ENCODE peak calls at places on chromosomes 6 and 20, in four cellular contexts. Z is astrocyte of the cerebellum, Q is lung, J is GM23248. H is an unnamed sample.

GRCh38 chr20:1686151-1686748 is 28.7 kb upstream of the SIRPG start:
- DNase-seq in Q (no peak), Z (no peak), J (no peak), H (no peak)

GRCh38 chr6:9984607-9985006 is 430.3 kb downstream of the TFAP2A start:
- DNase-seq in J (no peak), Z (no peak), Q (no peak), H (no peak)

GRCh38 chr6:14827366-14827765 is 418.5 kb upstream of the JARID2 start:
- DNase-seq in Q (no peak), Z (no peak), J (no peak), H (no peak)

GRCh38 chr20:48614593-48615274 is 213.1 kb downstream of the PREX1 start:
- DNase-seq in J (peak), Z (no peak), Q (no peak), H (no peak)

GRCh38 chr6:24431045-24431451 is 28.3 kb downstream of the MRS2 start:
- DNase-seq in J (peak), Q (no peak), Z (peak), H (no peak)

GRCh38 chr6:105681061-105681460 is 278.2 kb upstream of the PREP start:
- DNase-seq in Q (no peak), J (peak), Z (no peak), H (no peak)

GRCh38 chr20:24691901-24692351 is 222.5 kb downstream of the SYNDIG1 start:
- DNase-seq in Z (no peak), J (no peak), Q (no peak), H (no peak)

GRCh38 chr6:18115356-18115755 is 7.1 kb downstream of the NHLRC1 start:
- DNase-seq in J (no peak), Q (no peak), Z (no peak), H (no peak)

GRCh38 chr20:23520185-23520584 is 29.3 kb downstream of the CST8 start:
- DNase-seq in Q (no peak), J (no peak), Z (no peak), H (no peak)

GRCh38 chr20:34536798-34537394 is 20.7 kb downstream of the DYNLRB1 start:
- DNase-seq in J (peak), Q (no peak), Z (no peak), H (no peak)

GRCh38 chr20:35283441-35284266 is 918 bp downstream of the EIF6 start:
- DNase-seq in Q (no peak), J (peak), Z (no peak), H (no peak)

GRCh38 chr20:50218987-50219435 is 28.4 kb downstream of the CEBPB start:
- DNase-seq in Z (no peak), J (no peak), Q (no peak), H (no peak)

GRCh38 chr6:44128020-44128917 is 915 bp downstream of the TMEM63B start:
- DNase-seq in Q (no peak), J (peak), Z (no peak), H (no peak)

GRCh38 chr20:18191336-18191735 is 53.7 kb downstream of the KAT14 start:
- DNase-seq in J (no peak), Z (no peak), Q (no peak), H (no peak)

GRCh38 chr20:49700411-49701185 is 13.1 kb downstream of the B4GALT5 start:
- DNase-seq in Q (no peak), J (peak), Z (peak), H (peak)

GRCh38 chr6:33819021-33819420 is 15.2 kb upstream of the MLN start:
- DNase-seq in J (no peak), Z (no peak), Q (no peak), H (no peak)

GRCh38 chr20:23092409-23092756 is 6.3 kb upstream of the CD93 start:
- DNase-seq in Z (no peak), Q (no peak), J (no peak), H (no peak)

GRCh38 chr6:135380793-135381192 is 116.7 kb downstream of the AHI1 start:
- DNase-seq in J (no peak), Q (no peak), Z (no peak), H (no peak)

GRCh38 chr6:946546-946945 is 253.6 kb upstream of the EXOC2 start:
- DNase-seq in J (peak), Z (no peak), Q (no peak), H (no peak)

GRCh38 chr6:6599468-6599873 is 11.0 kb downstream of the LY86 start:
- DNase-seq in Z (no peak), Q (no peak), J (no peak), H (no peak)

GRCh38 chr6:121630716-121631115 is 195.3 kb downstream of the GJA1 start:
- DNase-seq in J (no peak), Q (no peak), Z (no peak), H (no peak)

GRCh38 chr6:154951400-154952200 is 43.5 kb upstream of the TIAM2 start:
- DNase-seq in Q (no peak), Z (no peak), J (no peak), H (no peak)

GRCh38 chr6:119067091-119067490 is 11.4 kb downstream of the FAM184A start:
- DNase-seq in Z (no peak), Q (no peak), J (no peak), H (no peak)
- H3K4me3 ChIP-seq in Z (no peak), Q (no peak), J (no peak), H (no peak)

DNA sequence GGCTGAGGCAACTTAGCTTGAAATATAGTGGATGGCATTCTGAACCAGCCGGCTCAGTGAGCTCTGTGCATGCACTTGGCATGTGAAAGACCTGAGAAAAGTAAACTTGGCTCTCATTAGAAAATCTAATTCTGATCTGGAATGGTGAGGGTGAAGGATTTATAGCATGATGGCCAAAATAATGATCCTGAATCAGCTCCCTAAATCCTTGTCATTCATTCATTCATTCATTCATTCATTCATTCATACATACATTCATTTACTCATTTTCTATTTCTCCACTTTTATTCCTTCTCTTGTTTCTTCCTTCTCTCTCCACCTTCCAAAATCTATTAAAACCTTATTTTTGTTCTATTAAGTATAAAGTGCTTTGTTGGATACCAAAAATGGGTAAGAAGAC is 681.1 kb downstream of the DHX35 start:
- DNase-seq in Z (no peak), Q (no peak), J (no peak), H (no peak)
- H3K4me3 ChIP-seq in Z (no peak), Q (no peak), J (no peak), H (no peak)

GRCh38 chr6:167492096-167492449 is 167.2 kb downstream of the TTLL2 start:
- DNase-seq in J (no peak), Z (no peak), Q (no peak), H (no peak)

GRCh38 chr6:167493961-167494697 is 169.2 kb downstream of the TTLL2 start:
- DNase-seq in Q (no peak), Z (no peak), J (no peak), H (no peak)

GRCh38 chr6:167491403-167492095 is 166.7 kb downstream of the TTLL2 start:
- DNase-seq in Z (no peak), Q (no peak), J (no peak), H (no peak)

GRCh38 chr6:167494698-167495435 is 170.0 kb downstream of the TTLL2 start:
- DNase-seq in Z (no peak), Q (no peak), J (no peak), H (no peak)

DNA sequence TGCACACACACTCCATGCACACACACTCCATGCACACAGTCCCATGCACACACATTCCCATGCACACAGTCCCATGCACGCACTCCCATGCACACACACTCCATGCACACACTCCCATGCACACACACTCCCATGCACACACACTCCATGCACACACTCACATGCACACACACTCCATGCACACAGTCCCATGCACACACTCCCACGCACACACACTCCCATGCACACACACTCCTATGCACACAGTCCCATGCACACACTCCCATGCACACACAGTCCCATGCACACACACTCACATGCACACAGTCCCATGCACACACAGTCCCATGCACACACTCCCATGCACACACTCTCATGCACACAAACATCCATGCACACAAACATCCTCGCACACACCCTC is 168.4 kb downstream of the TTLL2 start:
- DNase-seq in Q (no peak), Z (no peak), J (no peak), H (no peak)
- H3K4me3 ChIP-seq in Q (no peak), Z (no peak), J (no peak), H (no peak)

DNA sequence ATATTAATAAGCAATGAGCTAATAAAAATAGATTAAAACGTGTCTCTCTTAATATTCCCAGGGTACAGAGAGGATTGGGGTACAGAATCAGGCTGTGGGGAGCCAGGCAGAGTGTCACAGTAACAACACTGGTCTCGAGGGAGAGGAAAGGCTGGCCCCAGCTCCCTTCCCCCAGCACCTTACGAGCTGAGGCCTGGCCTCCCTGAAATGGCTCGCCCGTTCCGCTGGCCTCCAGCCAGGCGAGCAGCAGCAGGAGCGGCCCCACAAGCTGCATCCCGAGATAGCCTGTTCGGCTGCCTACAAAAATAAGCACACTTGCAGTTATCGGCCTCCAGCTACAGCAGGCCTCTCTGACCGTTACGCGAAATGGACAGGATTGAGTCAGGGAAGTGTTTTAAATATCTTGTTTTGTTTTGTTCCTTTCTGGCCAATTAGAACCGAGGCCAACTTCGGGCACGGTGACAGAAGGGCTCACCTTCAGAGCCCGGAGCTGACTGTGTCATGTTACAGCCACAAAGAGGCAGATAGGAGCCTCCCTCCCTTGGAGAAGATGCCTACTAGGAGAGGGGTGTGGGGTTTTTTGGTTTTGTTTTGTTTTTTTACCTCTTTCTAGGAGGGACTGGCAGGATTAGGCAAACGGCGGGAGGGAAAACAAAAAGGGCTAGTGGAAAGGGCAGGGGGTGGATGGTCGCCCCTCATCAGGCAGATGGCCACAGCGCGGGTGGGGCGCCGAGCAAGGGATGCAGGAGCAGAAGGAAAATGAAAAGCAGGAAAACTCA is 4.2 kb upstream of the ZMYND8 start:
- DNase-seq in Q (peak), J (peak), Z (peak), H (peak)
- H3K4me3 ChIP-seq in Q (no peak), J (peak), Z (no peak), H (no peak)

GRCh38 chr6:31654574-31655348 is 933 bp upstream of the APOM start:
- DNase-seq in Z (no peak), Q (no peak), J (no peak), H (no peak)

GRCh38 chr6:31655349-31656237 is at the start of gene APOM:
- DNase-seq in J (no peak), Q (no peak), Z (no peak), H (no peak)

GRCh38 chr6:31657406-31658157 is 1.9 kb downstream of the APOM start:
- DNase-seq in Z (no peak), J (peak), Q (no peak), H (no peak)

GRCh38 chr6:31652925-31653724 is 664 bp upstream of the BAG6 start:
- DNase-seq in J (peak), Z (no peak), Q (peak), H (no peak)

GRCh38 chr6:31651602-31652191 is 764 bp downstream of the BAG6 start:
- DNase-seq in Z (no peak), J (peak), Q (peak), H (peak)
- H3K4me3 ChIP-seq in Z (peak), J (peak), Q (peak), H (peak)

DNA sequence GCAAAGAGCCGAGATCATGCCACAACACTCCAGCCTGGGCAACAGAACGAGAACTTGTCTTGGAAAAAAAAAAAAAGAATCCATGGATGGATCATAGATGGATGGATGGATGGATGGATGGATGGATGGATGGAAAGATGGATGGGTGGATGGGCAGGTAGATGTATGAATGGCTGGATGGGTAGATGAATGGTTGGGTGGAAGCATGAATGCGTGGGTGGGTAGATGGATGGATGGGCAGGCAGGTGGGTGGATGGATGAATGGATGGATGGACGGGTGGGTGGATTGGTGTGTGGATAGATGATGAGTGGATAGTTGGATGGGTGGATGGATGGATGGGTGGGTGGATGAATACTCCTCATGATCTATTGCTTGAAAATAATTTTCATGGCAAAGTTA is 1.4 kb downstream of the JPH2 start:
- DNase-seq in Q (no peak), Z (no peak), J (no peak), H (no peak)
- H3K4me3 ChIP-seq in Q (no peak), Z (no peak), J (peak), H (no peak)

GRCh38 chr6:19782588-19782987 is 54.6 kb upstream of the ID4 start:
- DNase-seq in Z (no peak), Q (no peak), J (no peak), H (no peak)

GRCh38 chr6:19781269-19781668 is 55.9 kb upstream of the ID4 start:
- DNase-seq in Q (no peak), Z (no peak), J (no peak), H (no peak)
- H3K4me3 ChIP-seq in Q (no peak), Z (no peak), J (no peak), H (no peak)

H was measured in skeletal muscle cell.